ENCODE peak calls at places on chromosomes 6 and 20, in eight cellular contexts. S is NCI-H2171 treated with DMSO at 0.1 percent for 48 hours; T is CD8-positive, alpha-beta T cell; I is activated naive CD8-positive, alpha-beta T cell treated with anti-CD3 and anti-CD28 coated beads, Interleukin-2, amount 50 U/mL, for 24 hours; X is K562; K is stimulated activated CD4-positive, alpha-beta T cell treated with anti-CD3 and anti-CD28 coated beads, Interleukin-4, amount 100 ng/mL, for 24 hours; P is HuH-7; A is stimulated activated effector memory CD8-positive, alpha-beta T cell treated with anti-CD3 and anti-CD28 coated beads, Interleukin-12 subunit alpha, Interleukin-12 subunit beta, amount 100 ng/mL, for 72 hours. L is an unnamed sample.

GRCh38 chr6:126180585-126180984 is 159.3 kb upstream of the CENPW start:
- DNase-seq in S (no peak), T (no peak), I (no peak), X (no peak), K (peak), P (no peak), A (no peak), L (no peak)

GRCh38 chr6:5261545-5262109 is 314 bp downstream of the FARS2 start:
- DNase-seq in S (no peak), T (no peak), I (no peak), X (no peak), K (no peak), P (no peak), A (no peak), L (no peak)

GRCh38 chr6:151647871-151648639 is 154.2 kb downstream of the CCDC170 start:
- DNase-seq in S (no peak), T (no peak), I (peak), X (peak), K (peak), P (peak), A (no peak), L (no peak)

GRCh38 chr20:50029697-50030428 is 47.1 kb downstream of the SNAI1 start:
- DNase-seq in S (no peak), T (no peak), I (no peak), X (peak), K (no peak), P (peak), A (no peak), L (no peak)

GRCh38 chr6:31634131-31634530 is 13.6 kb downstream of the PRRC2A start:
- DNase-seq in S (no peak), T (no peak), I (no peak), X (no peak), K (no peak), P (no peak), A (no peak), L (no peak)

GRCh38 chr6:25332671-25333071 is 53.5 kb downstream of the CARMIL1 start:
- DNase-seq in S (no peak), T (no peak), I (no peak), X (no peak), K (no peak), P (no peak), A (no peak), L (no peak)

GRCh38 chr6:43771210-43771857 is 1.3 kb downstream of the VEGFA start:
- DNase-seq in S (peak), T (peak), I (peak), X (peak), K (peak), P (no peak), A (peak), L (peak)

GRCh38 chr20:49379338-49379737 is 101.5 kb upstream of the ZNFX1 start:
- DNase-seq in S (no peak), T (no peak), I (no peak), X (no peak), K (no peak), P (no peak), A (no peak), L (no peak)

GRCh38 chr6:166598441-166599138 is 12.1 kb upstream of the RAMACL start:
- DNase-seq in S (no peak), T (no peak), I (no peak), X (no peak), K (no peak), P (no peak), A (no peak), L (no peak)

GRCh38 chr6:36101691-36102090 is 28.6 kb upstream of the MAPK13 start:
- DNase-seq in S (no peak), T (no peak), I (no peak), X (no peak), K (no peak), P (no peak), A (no peak), L (no peak)

GRCh38 chr20:19903168-19903676 is 113.9 kb upstream of the NAA20 start:
- DNase-seq in S (no peak), T (no peak), I (no peak), X (peak), K (no peak), P (peak), A (no peak), L (no peak)

GRCh38 chr6:147071786-147072185 is 132.4 kb upstream of the STXBP5 start:
- DNase-seq in S (no peak), T (no peak), I (no peak), X (no peak), K (no peak), P (no peak), A (no peak), L (no peak)

GRCh38 chr20:10634683-10635411 is 39.0 kb downstream of the JAG1 start:
- DNase-seq in S (no peak), T (no peak), I (no peak), X (no peak), K (no peak), P (no peak), A (no peak), L (no peak)

GRCh38 chr6:110185879-110186278 is 5.7 kb downstream of the CDC40 start:
- DNase-seq in S (no peak), T (no peak), I (no peak), X (no peak), K (no peak), P (no peak), A (no peak), L (no peak)

GRCh38 chr6:43947860-43948259 is 177.8 kb downstream of the VEGFA start:
- DNase-seq in S (no peak), T (no peak), I (no peak), X (no peak), K (no peak), P (no peak), A (no peak), L (no peak)

GRCh38 chr6:81792826-81793225 is 40.3 kb upstream of the TENT5A start:
- DNase-seq in S (no peak), T (no peak), I (no peak), X (no peak), K (no peak), P (no peak), A (no peak), L (no peak)

GRCh38 chr6:31884528-31885035 is 5.8 kb upstream of the SLC44A4 start:
- DNase-seq in S (no peak), T (no peak), I (no peak), X (no peak), K (no peak), P (no peak), A (no peak), L (no peak)

L was measured in activated B cell treated with CpG ODN at 0.5 μM for 24 hours.